ENCODE peak calls at places on chromosome 2, in eight cellular contexts. R is IMR-90, T is sigmoid colon, M is breast epithelium, U is transverse colon, H is right lobe of liver, Q is uterus, W is GM12878. J is an unnamed sample.

GRCh38 chr2:31528823-31529222 is 51.9 kb downstream of the SRD5A2 start:
- DNase-seq in M (no peak), U (no peak), H (no peak), T (no peak), Q (no peak), W (no peak), R (no peak), J (no peak)

GRCh38 chr2:123993728-123994323 is 31.3 kb upstream of the CNTNAP5 start:
- DNase-seq in M (no peak), H (peak), R (no peak), W (no peak), U (peak), Q (no peak), T (peak), J (no peak)

GRCh38 chr2:17793803-17794349 is 22.4 kb upstream of the MSGN1 start:
- DNase-seq in R (peak), Q (no peak), U (no peak), W (no peak), H (no peak), T (no peak), M (no peak), J (no peak)

GRCh38 chr2:9203876-9204275 is 2.7 kb upstream of the ASAP2 start:
- DNase-seq in W (no peak), U (no peak), R (no peak), M (peak), Q (no peak), H (no peak), T (no peak), J (no peak)

GRCh38 chr2:146701183-146701582 is 1143.6 kb upstream of the ACVR2A start:
- DNase-seq in R (no peak), W (no peak), Q (no peak), T (no peak), H (no peak), M (no peak), U (no peak), J (no peak)

GRCh38 chr2:164103271-164103670 is 367.5 kb upstream of the FIGN start:
- DNase-seq in Q (no peak), M (no peak), H (no peak), U (no peak), W (no peak), R (no peak), T (no peak), J (no peak)

GRCh38 chr2:1929962-1930361 is 185.6 kb upstream of the PXDN start:
- DNase-seq in Q (no peak), R (no peak), T (no peak), U (no peak), W (no peak), H (no peak), M (no peak), J (no peak)

GRCh38 chr2:239068411-239068810 is 220.5 kb downstream of the TWIST2 start:
- DNase-seq in R (no peak), M (no peak), W (no peak), U (no peak), T (no peak), Q (no peak), H (no peak), J (no peak)

GRCh38 chr2:94871226-94872087 is at the start of gene TEKT4:
- DNase-seq in U (no peak), T (no peak), W (no peak), R (no peak), Q (no peak), H (no peak), M (no peak), J (no peak)

GRCh38 chr2:1328684-1329083 is 84.6 kb upstream of the TPO start:
- DNase-seq in M (no peak), W (no peak), Q (no peak), T (no peak), U (no peak), H (no peak), R (no peak), J (no peak)

GRCh38 chr2:130728007-130728454 is 839 bp upstream of the GPR148 start:
- DNase-seq in M (no peak), Q (no peak), T (no peak), W (no peak), U (peak), R (no peak), H (no peak), J (no peak)

GRCh38 chr2:171523969-171524401 is 1.7 kb downstream of the CYBRD1 start:
- DNase-seq in M (peak), H (no peak), R (peak), U (no peak), W (no peak), Q (no peak), T (no peak), J (no peak)

GRCh38 chr2:220451438-220451837 is 824.0 kb downstream of the SLC4A3 start:
- DNase-seq in U (no peak), T (no peak), M (no peak), R (no peak), W (no peak), Q (no peak), H (no peak), J (no peak)

GRCh38 chr2:233414777-233415570 is 60.7 kb downstream of the DGKD start:
- DNase-seq in R (peak), U (no peak), T (no peak), Q (no peak), W (no peak), H (peak), M (peak), J (peak)

GRCh38 chr2:12083081-12083569 is 336.7 kb downstream of the LPIN1 start:
- DNase-seq in H (no peak), M (no peak), U (no peak), T (no peak), W (no peak), R (no peak), Q (no peak), J (no peak)

GRCh38 chr2:155377178-155377780 is 678.8 kb downstream of the KCNJ3 start:
- DNase-seq in M (no peak), U (no peak), W (no peak), Q (no peak), R (peak), T (no peak), H (no peak), J (no peak)

GRCh38 chr2:176428943-176429469 is 159.8 kb downstream of the MTX2 start:
- DNase-seq in M (no peak), R (no peak), H (no peak), W (peak), T (no peak), U (no peak), Q (no peak), J (no peak)

GRCh38 chr2:230134496-230135073 is 65.9 kb upstream of the SLC16A14 start:
- DNase-seq in Q (no peak), T (no peak), H (no peak), W (no peak), M (no peak), R (peak), U (no peak), J (peak)

GRCh38 chr2:168455692-168456525 is at the start of gene CERS6:
- DNase-seq in H (peak), M (peak), Q (peak), T (peak), R (peak), W (peak), U (peak), J (peak)
- TF ChIP-seq POLR2A in H (peak), M (peak), Q (peak), T (peak), R (peak), W (peak), U (peak), J (peak)

GRCh38 chr2:206085742-206086445 is at the start of gene INO80D:
- DNase-seq in T (peak), M (peak), R (peak), U (peak), W (peak), Q (peak), H (peak), J (peak)
- TF ChIP-seq POLR2A in T (peak), M (peak), R (peak), U (peak), W (peak), Q (no peak), H (peak), J (peak)

GRCh38 chr2:232211743-232212686 is 166.5 kb upstream of the ALPP start:
- DNase-seq in T (no peak), Q (no peak), U (no peak), R (no peak), M (no peak), H (peak), W (no peak), J (no peak)

GRCh38 chr2:232216028-232216427 is 162.5 kb upstream of the ALPP start:
- DNase-seq in R (no peak), H (no peak), M (no peak), U (no peak), T (no peak), Q (no peak), W (no peak), J (no peak)

GRCh38 chr2:232214053-232214452 is 164.5 kb upstream of the ALPP start:
- DNase-seq in M (no peak), R (peak), T (no peak), U (no peak), Q (no peak), H (no peak), W (no peak), J (no peak)

GRCh38 chr2:232207174-232207573 is 171.4 kb upstream of the ALPP start:
- DNase-seq in U (no peak), T (no peak), M (no peak), Q (no peak), R (no peak), W (no peak), H (no peak), J (no peak)

GRCh38 chr2:232210306-232210705 is 168.2 kb upstream of the ALPP start:
- DNase-seq in W (no peak), T (no peak), R (no peak), Q (no peak), U (no peak), M (no peak), H (no peak), J (no peak)
- TF ChIP-seq POLR2A in W (no peak), T (no peak), R (no peak), Q (no peak), U (no peak), M (no peak), H (no peak), J (no peak)

GRCh38 chr2:120287183-120288015 is 34.7 kb downstream of the RALB start:
- DNase-seq in R (peak), H (no peak), W (peak), T (no peak), M (no peak), Q (no peak), U (no peak), J (peak)
- TF ChIP-seq POLR2A in R (no peak), H (no peak), W (peak), T (no peak), M (no peak), Q (no peak), U (no peak), J (no peak)

GRCh38 chr2:235666240-235666781 is 172.5 kb downstream of the AGAP1 start:
- DNase-seq in W (no peak), H (no peak), T (peak), M (no peak), U (no peak), R (peak), Q (no peak), J (peak)
- TF ChIP-seq POLR2A in W (no peak), H (no peak), T (no peak), M (no peak), U (no peak), R (no peak), Q (no peak), J (no peak)

GRCh38 chr2:219219113-219219696 is 447 bp upstream of the ABCB6 start:
- DNase-seq in H (no peak), R (no peak), Q (no peak), U (no peak), M (no peak), W (no peak), T (no peak), J (no peak)
- TF ChIP-seq POLR2A in H (no peak), R (no peak), Q (no peak), U (no peak), M (no peak), W (no peak), T (no peak), J (no peak)

DNA sequence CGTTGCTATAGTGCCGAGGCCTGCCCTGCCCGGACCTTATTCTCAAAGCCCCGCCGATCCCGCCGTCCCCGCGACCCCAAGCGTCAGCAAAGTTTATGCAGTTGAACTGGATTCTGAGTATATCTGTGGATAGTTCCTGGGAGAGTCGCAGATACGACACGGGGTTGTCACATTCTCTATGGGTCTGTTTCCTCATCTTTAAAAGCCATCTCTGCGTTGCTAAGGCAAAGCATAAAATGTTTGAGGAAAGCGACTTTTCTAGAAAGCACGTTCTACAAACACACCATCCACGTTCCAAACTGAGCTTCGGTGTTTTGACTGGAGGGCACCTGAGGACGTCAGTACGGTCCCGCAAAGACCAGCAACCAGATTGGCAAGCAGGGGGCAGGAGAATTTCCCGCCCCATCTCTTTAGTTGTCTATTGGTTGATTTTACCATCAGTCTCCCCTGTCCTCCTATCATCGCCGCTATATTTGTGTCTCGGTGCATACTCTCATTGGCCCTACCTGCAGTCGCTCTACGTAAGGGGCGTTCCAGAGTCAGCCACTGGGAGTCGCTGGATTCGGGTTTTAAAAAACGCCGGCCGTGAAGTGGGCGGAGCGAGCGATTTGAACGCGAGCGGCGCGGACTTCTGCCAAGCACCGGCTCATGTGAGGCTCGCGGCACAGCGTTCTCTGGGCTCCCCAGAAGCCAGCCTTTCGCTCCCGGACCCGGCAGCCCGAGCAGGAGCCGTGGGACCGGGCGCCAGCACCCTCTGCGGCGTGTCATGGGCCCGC is at the start of gene CENPA:
- DNase-seq in M (peak), Q (peak), H (peak), T (peak), W (peak), R (peak), U (peak), J (peak)
- TF ChIP-seq POLR2A in M (no peak), Q (no peak), H (no peak), T (no peak), W (peak), R (peak), U (peak), J (peak)

GRCh38 chr2:127701651-127702394 is 526 bp downstream of the SFT2D3 start:
- DNase-seq in R (peak), M (peak), W (peak), H (peak), Q (peak), T (peak), U (peak), J (peak)
- TF ChIP-seq POLR2A in R (no peak), M (no peak), W (peak), H (peak), Q (no peak), T (no peak), U (peak), J (no peak)

DNA sequence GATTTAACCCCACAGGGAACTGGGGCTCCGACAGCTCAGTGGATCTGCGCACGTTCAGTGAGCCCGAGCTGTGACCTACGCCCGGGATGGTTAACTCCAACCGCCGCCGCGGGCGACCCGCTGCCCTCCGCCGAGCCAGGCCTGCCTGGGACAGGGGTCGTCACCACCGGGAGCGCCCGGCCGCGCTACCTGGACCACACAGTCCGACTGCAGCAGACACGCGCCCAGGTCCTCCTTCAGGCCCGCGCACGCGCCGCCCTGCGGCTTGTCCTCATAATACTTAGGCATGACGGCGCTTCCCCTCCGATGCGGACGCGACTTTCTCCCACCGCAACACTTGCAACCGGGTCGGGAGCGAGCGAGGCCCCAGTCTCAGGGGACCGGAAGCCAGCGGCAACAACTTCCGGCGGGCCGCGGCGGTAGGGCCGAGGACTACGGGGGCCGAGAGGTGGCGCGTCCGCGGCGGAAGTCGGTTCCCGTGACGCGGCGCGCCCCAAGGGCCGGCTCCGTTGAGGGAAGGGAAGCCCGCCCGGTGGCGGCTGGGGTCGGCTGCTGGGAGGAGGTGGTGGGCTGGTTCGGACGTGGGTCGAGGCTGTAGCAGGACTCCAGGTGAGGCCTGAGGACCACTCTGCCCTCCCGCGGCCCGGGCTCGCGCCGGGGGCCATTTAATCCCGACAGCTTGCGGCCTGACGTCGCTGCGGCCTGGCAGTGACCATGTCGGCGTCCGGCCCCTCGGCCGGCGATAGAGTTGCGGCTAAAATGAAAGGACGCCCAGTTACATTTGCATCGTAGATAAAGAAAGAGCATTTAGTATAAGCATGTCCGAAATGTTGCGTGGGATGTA is at the start of the genes COA5 and UNC50:
- DNase-seq in U (peak), M (peak), W (peak), T (peak), Q (peak), R (peak), H (peak), J (peak)
- TF ChIP-seq POLR2A in U (peak), M (peak), W (peak), T (peak), Q (no peak), R (peak), H (peak), J (peak)